ENCODE peak calls at places on chromosomes 13 and 19, in five cellular contexts. L is gastrocnemius medialis, I is right lobe of liver, Q is nephron progenitor cell, X is GM20000. T is an unnamed sample.

GRCh38 chr19:55253842-55254624 is 4.8 kb downstream of the PPP6R1 start:
- DNase-seq in L (no peak), I (no peak), Q (no peak), X (peak), T (peak)

GRCh38 chr13:94435604-94436226 is 43.8 kb downstream of the DCT start:
- DNase-seq in L (no peak), I (no peak), Q (no peak), X (peak), T (no peak)

GRCh38 chr13:61954092-61954491 is 538.4 kb upstream of the PCDH20 start:
- DNase-seq in L (no peak), I (no peak), Q (no peak), X (no peak), T (no peak)

GRCh38 chr19:17846146-17846545 is 1.6 kb downstream of the JAK3 start:
- DNase-seq in L (no peak), I (no peak), Q (no peak), X (no peak), T (peak)

GRCh38 chr13:22227895-22228294 is 557.0 kb downstream of the FGF9 start:
- DNase-seq in L (no peak), I (no peak), Q (no peak), X (peak), T (no peak)

GRCh38 chr19:13526552-13526951 is 20.3 kb upstream of the CACNA1A start:
- DNase-seq in L (no peak), I (no peak), Q (peak), X (no peak), T (peak)

GRCh38 chr19:45187421-45188100 is 9.0 kb downstream of the BLOC1S3 start:
- DNase-seq in L (no peak), I (no peak), Q (peak), X (peak), T (peak)

GRCh38 chr13:60654405-60654804 is 257.4 kb downstream of the TDRD3 start:
- DNase-seq in L (no peak), I (peak), Q (peak), X (no peak), T (no peak)

GRCh38 chr13:103022328-103022727 is 43.9 kb downstream of the SLC10A2 start:
- DNase-seq in L (no peak), I (no peak), Q (no peak), X (no peak), T (no peak)

GRCh38 chr13:40895207-40895606 is 105.8 kb downstream of the SLC25A15 start:
- DNase-seq in L (no peak), I (no peak), Q (no peak), X (no peak), T (no peak)

GRCh38 chr19:31312004-31312403 is 37.2 kb downstream of the TSHZ3 start:
- DNase-seq in L (no peak), I (no peak), Q (no peak), X (no peak), T (peak)

GRCh38 chr19:1567848-1568227 is 287 bp downstream of the MEX3D start:
- DNase-seq in L (no peak), I (no peak), Q (no peak), X (no peak), T (no peak)

GRCh38 chr19:54158812-54159351 is 639 bp downstream of the LENG1 start:
- DNase-seq in L (no peak), I (no peak), Q (no peak), X (peak), T (peak)

GRCh38 chr13:111115841-111116500 is 861 bp downstream of the ARHGEF7 start:
- DNase-seq in L (no peak), I (peak), Q (peak), X (peak), T (no peak)

GRCh38 chr19:33712268-33712667 is 84.4 kb upstream of the KCTD15 start:
- DNase-seq in L (no peak), I (no peak), Q (no peak), X (no peak), T (no peak)

GRCh38 chr19:33430674-33431277 is 57.3 kb downstream of the CEBPG start:
- DNase-seq in L (no peak), I (peak), Q (peak), X (peak), T (peak)

GRCh38 chr19:7657047-7657779 is 11.6 kb upstream of the RETN start:
- DNase-seq in L (no peak), I (no peak), Q (no peak), X (no peak), T (peak)

GRCh38 chr13:114022876-114023275 is 49.0 kb upstream of the C13orf46 start:
- DNase-seq in L (no peak), I (no peak), Q (no peak), X (no peak), T (no peak)

GRCh38 chr19:13181747-13182388 is 31.7 kb downstream of the IER2 start:
- DNase-seq in L (peak), I (peak), Q (no peak), X (peak), T (peak)

GRCh38 chr13:111549464-111549863 is 229.0 kb downstream of the TEX29 start:
- DNase-seq in L (no peak), I (no peak), Q (no peak), X (no peak), T (no peak)

GRCh38 chr13:65540064-65540635 is 1690.0 kb downstream of the PCDH9 start:
- DNase-seq in L (no peak), I (no peak), Q (no peak), X (no peak), T (no peak)

GRCh38 chr19:11261902-11262839 is at the start of gene DOCK6:
- DNase-seq in L (no peak), I (peak), Q (peak), X (peak), T (peak)

GRCh38 chr13:113947321-113948033 is 26.4 kb downstream of the C13orf46 start:
- DNase-seq in L (peak), I (no peak), Q (no peak), X (no peak), T (no peak)

GRCh38 chr13:79477968-79478367 is 3.0 kb upstream of the NDFIP2 start:
- DNase-seq in L (peak), I (no peak), Q (no peak), X (no peak), T (no peak)

GRCh38 chr19:4730740-4731171 is 7.1 kb upstream of the DPP9 start:
- DNase-seq in L (no peak), I (no peak), Q (peak), X (peak), T (peak)

GRCh38 chr19:38291855-38292254 is 12.2 kb upstream of the C19orf33 start:
- DNase-seq in L (no peak), I (no peak), Q (no peak), X (no peak), T (no peak)

GRCh38 chr13:32134241-32134801 is 102.7 kb downstream of the FRY start:
- DNase-seq in L (no peak), I (no peak), Q (no peak), X (no peak), T (no peak)

GRCh38 chr13:80341098-80341701 is at the start of gene SPRY2:
- DNase-seq in L (peak), I (peak), Q (peak), X (peak), T (peak)

GRCh38 chr19:16576690-16577530 is 4.7 kb upstream of the SLC35E1 start:
- DNase-seq in L (no peak), I (no peak), Q (no peak), X (no peak), T (no peak)

GRCh38 chr19:44003461-44004134 is 841 bp downstream of the ZNF230 start:
- DNase-seq in L (no peak), I (no peak), Q (peak), X (peak), T (peak)

GRCh38 chr13:113776231-113777125 is 17.5 kb downstream of the TMEM255B start:
- DNase-seq in L (no peak), I (no peak), Q (no peak), X (no peak), T (no peak)

GRCh38 chr19:6718741-6719539 is 1.5 kb downstream of the C3 start:
- DNase-seq in L (no peak), I (peak), Q (peak), X (no peak), T (peak)

DNA sequence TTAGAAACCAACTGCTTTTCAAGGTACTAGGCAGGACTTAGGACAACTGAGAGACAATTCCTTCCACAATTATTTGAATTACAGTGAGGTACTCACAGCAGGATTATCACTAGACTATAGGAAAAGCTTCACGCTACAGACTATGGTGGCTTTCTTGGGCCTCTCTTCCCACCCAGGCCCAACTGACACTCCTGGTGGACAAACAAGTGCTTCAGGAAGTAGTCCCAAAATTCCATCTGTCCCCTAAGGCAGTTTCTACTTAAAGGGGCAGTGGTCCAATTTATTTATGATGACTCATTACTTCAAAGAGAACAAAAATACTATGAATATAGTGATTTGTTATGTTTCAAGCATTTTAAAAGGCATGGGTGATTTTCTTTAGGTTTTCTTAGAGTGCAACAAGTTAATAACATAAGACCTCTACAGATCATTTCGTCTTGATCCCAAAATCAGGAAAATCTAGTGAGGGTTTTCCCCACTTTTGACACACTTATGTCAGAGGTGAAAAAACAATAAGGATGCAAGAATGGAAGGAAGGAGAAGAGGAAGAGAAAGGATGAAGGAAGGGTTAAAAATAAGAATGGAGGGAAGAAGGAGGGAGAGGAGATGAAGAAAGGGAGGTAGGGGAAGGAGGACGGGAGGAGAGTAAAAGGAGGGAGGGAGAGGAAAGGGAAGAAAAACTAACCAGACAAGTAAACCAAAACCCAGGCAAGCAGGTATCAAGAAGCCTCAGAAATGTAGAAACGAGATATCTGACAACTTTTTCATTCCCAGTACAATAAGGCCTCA is 100.7 kb downstream of the SERP2 start:
- DNase-seq in L (no peak), I (no peak), Q (no peak), X (no peak), T (no peak)
- TF ChIP-seq CTCF in L (no peak), I (no peak), Q (no peak), X (no peak), T (no peak)

GRCh38 chr19:39413903-39414608 is 1.6 kb downstream of the PLEKHG2 start:
- DNase-seq in L (no peak), I (no peak), Q (peak), X (no peak), T (no peak)

GRCh38 chr19:39411832-39412099 is 703 bp upstream of the PLEKHG2 start:
- DNase-seq in L (peak), I (peak), Q (peak), X (peak), T (peak)

GRCh38 chr19:39412100-39412866 is at the start of gene PLEKHG2:
- DNase-seq in L (peak), I (peak), Q (peak), X (peak), T (peak)

GRCh38 chr19:39413269-39413902 is 917 bp downstream of the PLEKHG2 start:
- DNase-seq in L (no peak), I (peak), Q (peak), X (peak), T (peak)

GRCh38 chr19:39412867-39413268 is 399 bp downstream of the PLEKHG2 start:
- DNase-seq in L (no peak), I (no peak), Q (no peak), X (no peak), T (no peak)
- TF ChIP-seq CTCF in L (no peak), I (no peak), Q (peak), X (no peak), T (no peak)

GRCh38 chr19:49800771-49801170 is 12.3 kb downstream of the FUZ start:
- DNase-seq in L (no peak), I (no peak), Q (no peak), X (no peak), T (no peak)

GRCh38 chr19:49798574-49798973 is 14.5 kb downstream of the FUZ start:
- DNase-seq in L (no peak), I (no peak), Q (no peak), X (no peak), T (no peak)

GRCh38 chr19:49799271-49799797 is 13.8 kb downstream of the FUZ start:
- DNase-seq in L (no peak), I (no peak), Q (no peak), X (no peak), T (no peak)

GRCh38 chr19:49801401-49801888 is 11.6 kb downstream of the FUZ start:
- DNase-seq in L (no peak), I (no peak), Q (no peak), X (no peak), T (no peak)

DNA sequence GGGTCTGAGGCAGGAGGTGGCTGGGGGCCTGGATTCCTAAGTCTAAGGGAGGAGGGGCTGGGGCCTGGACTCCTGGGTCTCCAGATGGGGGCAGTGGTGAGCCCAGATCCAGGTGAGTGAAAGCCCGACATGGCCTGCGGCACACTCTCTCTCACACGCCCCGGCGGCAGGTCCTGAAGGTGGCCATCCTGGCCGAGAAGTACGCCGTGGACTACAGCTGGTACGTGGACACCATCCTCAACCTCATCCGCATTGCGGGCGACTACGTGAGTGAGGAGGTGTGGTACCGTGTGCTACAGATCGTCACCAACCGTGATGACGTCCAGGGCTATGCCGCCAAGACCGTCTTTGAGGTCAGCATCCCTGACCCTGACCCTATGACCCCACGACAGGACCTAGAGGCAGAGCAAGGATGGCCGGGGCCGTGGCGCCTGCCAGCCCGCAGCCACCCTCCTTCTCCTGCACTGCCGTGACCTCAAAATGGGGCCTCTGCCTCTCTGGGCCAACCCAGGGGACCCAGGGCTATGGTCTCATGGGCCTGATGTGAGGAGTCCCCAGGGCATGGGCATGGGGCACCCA is 13.2 kb downstream of the FUZ start:
- DNase-seq in L (no peak), I (no peak), Q (no peak), X (no peak), T (peak)
- TF ChIP-seq CTCF in L (no peak), I (no peak), Q (no peak), X (no peak), T (peak)

GRCh38 chr19:29086182-29086581 is 126.8 kb downstream of the UQCRFS1 start:
- DNase-seq in L (no peak), I (no peak), Q (no peak), X (no peak), T (no peak)

GRCh38 chr19:29086646-29087045 is 126.3 kb downstream of the UQCRFS1 start:
- DNase-seq in L (no peak), I (no peak), Q (no peak), X (no peak), T (no peak)

GRCh38 chr19:29083863-29084262 is 129.1 kb downstream of the UQCRFS1 start:
- DNase-seq in L (no peak), I (no peak), Q (no peak), X (no peak), T (no peak)

GRCh38 chr19:29085630-29086029 is 127.3 kb downstream of the UQCRFS1 start:
- DNase-seq in L (no peak), I (no peak), Q (no peak), X (no peak), T (no peak)

GRCh38 chr19:29084266-29084665 is 128.7 kb downstream of the UQCRFS1 start:
- DNase-seq in L (no peak), I (no peak), Q (peak), X (no peak), T (no peak)
- TF ChIP-seq CTCF in L (no peak), I (no peak), Q (peak), X (no peak), T (no peak)

GRCh38 chr19:533485-534058 is 2.0 kb downstream of the CDC34 start:
- DNase-seq in L (no peak), I (peak), Q (no peak), X (no peak), T (no peak)

GRCh38 chr19:531753-532571 is at the start of gene CDC34:
- DNase-seq in L (no peak), I (peak), Q (peak), X (peak), T (no peak)

GRCh38 chr19:532578-533484 is 1.3 kb downstream of the CDC34 start:
- DNase-seq in L (peak), I (peak), Q (peak), X (peak), T (peak)

GRCh38 chr19:530133-531008 is 1.2 kb upstream of the CDC34 start:
- DNase-seq in L (no peak), I (peak), Q (no peak), X (no peak), T (no peak)

GRCh38 chr19:531009-531752 is 379 bp upstream of the CDC34 start:
- DNase-seq in L (peak), I (peak), Q (peak), X (peak), T (peak)
- TF ChIP-seq CTCF in L (no peak), I (no peak), Q (no peak), X (no peak), T (no peak)

GRCh38 chr19:35935911-35936737 is at the start of gene LRFN3:
- DNase-seq in L (peak), I (peak), Q (peak), X (peak), T (peak)

GRCh38 chr19:35928507-35928906 is 7.7 kb upstream of the LRFN3 start:
- DNase-seq in L (no peak), I (no peak), Q (no peak), X (peak), T (no peak)

GRCh38 chr19:35932291-35932936 is 3.8 kb upstream of the LRFN3 start:
- DNase-seq in L (no peak), I (no peak), Q (no peak), X (no peak), T (no peak)

GRCh38 chr19:35931161-35931873 is 4.9 kb upstream of the LRFN3 start:
- DNase-seq in L (peak), I (peak), Q (peak), X (peak), T (peak)

GRCh38 chr19:35931874-35932202 is 4.3 kb upstream of the LRFN3 start:
- DNase-seq in L (no peak), I (no peak), Q (no peak), X (no peak), T (no peak)
- TF ChIP-seq CTCF in L (no peak), I (no peak), Q (peak), X (no peak), T (peak)

DNA sequence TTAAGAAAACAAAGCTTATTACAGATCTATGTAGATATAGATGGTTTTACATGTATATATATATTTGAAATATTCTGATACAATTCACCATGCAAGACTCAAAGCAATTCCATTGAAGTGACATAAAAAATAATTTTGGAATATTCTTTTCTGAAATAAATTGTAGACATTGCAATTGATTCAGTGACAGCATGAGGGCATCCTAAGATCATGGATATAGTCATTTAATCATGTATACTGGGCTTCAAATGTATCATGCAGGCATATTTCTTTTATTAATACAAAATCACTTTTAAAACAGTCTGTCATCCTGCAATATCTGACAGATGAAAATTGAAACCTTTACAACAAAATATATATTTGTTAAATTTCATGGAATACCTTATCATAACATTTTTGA is 286.7 kb upstream of the SLITRK6 start:
- DNase-seq in L (no peak), I (no peak), Q (no peak), X (no peak), T (no peak)
- TF ChIP-seq CTCF in L (no peak), I (no peak), Q (no peak), X (no peak), T (no peak)

DNA sequence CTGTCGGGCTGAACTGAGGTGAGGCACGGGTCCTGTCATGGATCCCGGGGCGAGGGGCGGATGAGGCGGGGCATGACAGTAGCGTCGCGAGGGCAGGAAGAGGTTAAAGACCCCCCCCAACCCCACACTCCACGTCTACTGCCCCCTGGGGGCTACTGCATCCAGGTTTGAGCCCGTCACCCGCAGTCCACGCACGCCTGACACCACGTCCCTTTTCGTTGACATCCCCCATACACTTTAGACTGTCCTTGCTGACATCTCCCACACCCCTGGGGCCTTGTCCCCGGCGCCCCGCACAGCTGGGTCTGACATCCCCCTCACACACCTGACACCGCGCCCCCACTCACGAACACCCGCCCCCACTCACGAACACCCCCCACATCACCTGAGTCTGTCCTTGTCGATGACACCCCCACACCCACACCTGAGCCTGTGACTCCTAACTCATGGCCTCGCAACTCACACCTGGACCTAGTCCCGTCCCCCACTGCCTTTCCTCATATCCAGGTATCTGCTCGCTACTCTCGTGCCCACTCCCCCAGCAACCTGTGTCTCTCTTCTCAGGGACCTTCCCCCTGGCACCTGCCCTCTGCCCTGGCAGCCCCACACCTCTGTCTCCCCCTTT is 416 bp downstream of the SLC25A42 start:
- DNase-seq in L (no peak), I (no peak), Q (no peak), X (no peak), T (peak)
- TF ChIP-seq CTCF in L (no peak), I (no peak), Q (no peak), X (no peak), T (no peak)

GRCh38 chr19:41352609-41353465 is 885 bp downstream of the TGFB1 start:
- DNase-seq in L (peak), I (peak), Q (peak), X (peak), T (peak)
- TF ChIP-seq CTCF in L (no peak), I (peak), Q (peak), X (peak), T (peak)

T was measured in activated CD8-positive, alpha-beta T cell treated with anti-CD3 and anti-CD28 coated beads for 36 hours.